ENCODE peak calls at places on chromosome 20, in six cellular contexts. L is SK-N-SH, N is tibial nerve, T is transverse colon, D is suprapubic skin, W is esophagus muscularis mucosa. E is an unnamed sample.

GRCh38 chr20:33765099-33765498 is 33.3 kb downstream of the ZNF341 start:
- DNase-seq in L (no peak), N (no peak), T (no peak), D (no peak), W (no peak), E (no peak)

GRCh38 chr20:41738584-41739193 is 120.5 kb upstream of the CHD6 start:
- DNase-seq in L (peak; percentile 64), N (peak; percentile 38), T (peak; percentile 35), D (no peak), W (peak; percentile 91), E (peak; percentile 58)

GRCh38 chr20:41076776-41077175 is 48.2 kb downstream of the TOP1 start:
- DNase-seq in L (no peak), N (no peak), T (no peak), D (no peak), W (no peak), E (no peak)

GRCh38 chr20:46962452-46963195 is 68.0 kb downstream of the EYA2 start:
- DNase-seq in L (no peak), N (no peak), T (no peak), D (no peak), W (no peak), E (no peak)

GRCh38 chr20:63822276-63822696 is 8.8 kb downstream of the ZBTB46 start:
- DNase-seq in L (no peak), N (no peak), T (no peak), D (no peak), W (no peak), E (no peak)

GRCh38 chr20:17504898-17505663 is 26.1 kb downstream of the BFSP1 start:
- DNase-seq in L (peak; percentile 59), N (peak; percentile 28), T (peak; percentile 65), D (peak; percentile 78), W (no peak), E (peak; percentile 47)

GRCh38 chr20:38092260-38092857 is 58.8 kb downstream of the RPRD1B start:
- DNase-seq in L (no peak), N (no peak), T (no peak), D (no peak), W (peak; percentile 45), E (no peak)

GRCh38 chr20:6882911-6883310 is 115.4 kb downstream of the BMP2 start:
- DNase-seq in L (no peak), N (no peak), T (no peak), D (no peak), W (no peak), E (no peak)

GRCh38 chr20:327946-328563 is 2.7 kb downstream of the SOX12 start:
- DNase-seq in L (no peak), N (no peak), T (no peak), D (no peak), W (no peak), E (no peak)

GRCh38 chr20:5078399-5078958 is 41.3 kb downstream of the PCNA start:
- DNase-seq in L (no peak), N (peak; percentile 50), T (peak; percentile 83), D (peak; percentile 72), W (no peak), E (peak; percentile 75)

GRCh38 chr20:43409041-43409913 is 48.4 kb upstream of the SRSF6 start:
- DNase-seq in L (peak; percentile 39), N (no peak), T (no peak), D (no peak), W (peak; percentile 39), E (no peak)

GRCh38 chr20:54869765-54870164 is 394.4 kb downstream of the DOK5 start:
- DNase-seq in L (no peak), N (no peak), T (no peak), D (no peak), W (no peak), E (no peak)

GRCh38 chr20:39532205-39532604 is 570.1 kb downstream of the DHX35 start:
- DNase-seq in L (no peak), N (no peak), T (peak; percentile 9), D (no peak), W (peak; percentile 50), E (no peak)

GRCh38 chr20:39042279-39043150 is 80.4 kb downstream of the DHX35 start:
- DNase-seq in L (no peak), N (no peak), T (no peak), D (no peak), W (no peak), E (no peak)

GRCh38 chr20:64268180-64268579 is 12.6 kb downstream of the PCMTD2 start:
- DNase-seq in L (no peak), N (no peak), T (no peak), D (no peak), W (no peak), E (no peak)

GRCh38 chr20:5002077-5002413 is 735 bp upstream of the SLC23A2 start:
- DNase-seq in L (peak; percentile 29), N (no peak), T (no peak), D (no peak), W (no peak), E (no peak)

GRCh38 chr20:52809003-52809402 is 163.2 kb upstream of the TSHZ2 start:
- DNase-seq in L (no peak), N (no peak), T (no peak), D (no peak), W (no peak), E (no peak)

GRCh38 chr20:38728911-38729642 is 4.8 kb downstream of the SLC32A1 start:
- DNase-seq in L (peak; percentile 56), N (no peak), T (no peak), D (no peak), W (no peak), E (no peak)

GRCh38 chr20:1357921-1358671 is 29.2 kb upstream of the SDCBP2 start:
- DNase-seq in L (no peak), N (no peak), T (no peak), D (no peak), W (peak; percentile 47), E (no peak)

GRCh38 chr20:16864069-16864468 is 115.9 kb downstream of the OTOR start:
- DNase-seq in L (no peak), N (no peak), T (no peak), D (no peak), W (no peak), E (no peak)

GRCh38 chr20:38342196-38342595 is 4.1 kb upstream of the LBP start:
- DNase-seq in L (no peak), N (no peak), T (no peak), D (no peak), W (no peak), E (no peak)

GRCh38 chr20:4563534-4563933 is 158.2 kb upstream of the PRND start:
- DNase-seq in L (no peak), N (no peak), T (no peak), D (no peak), W (peak; percentile 50), E (no peak)

GRCh38 chr20:4817230-4817671 is 95.5 kb downstream of the PRND start:
- DNase-seq in L (no peak), N (no peak), T (no peak), D (no peak), W (no peak), E (no peak)

GRCh38 chr20:20411382-20411781 is 43.5 kb downstream of the INSM1 start:
- DNase-seq in L (no peak), N (no peak), T (no peak), D (no peak), W (no peak), E (no peak)

GRCh38 chr20:56328861-56329260 is 29.9 kb upstream of the FAM210B start:
- DNase-seq in L (no peak), N (no peak), T (no peak), D (no peak), W (no peak), E (no peak)

GRCh38 chr20:3560162-3560561 is 89.3 kb downstream of the ATRN start:
- DNase-seq in L (no peak), N (no peak), T (no peak), D (no peak), W (no peak), E (no peak)

GRCh38 chr20:53582574-53583351 is 10.9 kb downstream of the ZNF217 start:
- DNase-seq in L (peak; percentile 57), N (no peak), T (no peak), D (peak; percentile 63), W (no peak), E (peak; percentile 26)

GRCh38 chr20:62652051-62652893 is 10.0 kb downstream of the SLCO4A1 start:
- DNase-seq in L (peak; percentile 70), N (peak; percentile 97), T (peak; percentile 94), D (peak; percentile 96), W (peak; percentile 98), E (peak; percentile 93)
- TF ChIP-seq EP300 in L (no peak), N (peak; percentile 100), T (peak; percentile 96), D (peak; percentile 72), W (peak; percentile 90), E (peak; percentile 89)

GRCh38 chr20:35468671-35469334 is 13.4 kb downstream of the CEP250 start:
- DNase-seq in L (no peak), N (no peak), T (no peak), D (no peak), W (no peak), E (no peak)
- TF ChIP-seq EP300 in L (no peak), N (no peak), T (no peak), D (no peak), W (no peak), E (no peak)

DNA sequence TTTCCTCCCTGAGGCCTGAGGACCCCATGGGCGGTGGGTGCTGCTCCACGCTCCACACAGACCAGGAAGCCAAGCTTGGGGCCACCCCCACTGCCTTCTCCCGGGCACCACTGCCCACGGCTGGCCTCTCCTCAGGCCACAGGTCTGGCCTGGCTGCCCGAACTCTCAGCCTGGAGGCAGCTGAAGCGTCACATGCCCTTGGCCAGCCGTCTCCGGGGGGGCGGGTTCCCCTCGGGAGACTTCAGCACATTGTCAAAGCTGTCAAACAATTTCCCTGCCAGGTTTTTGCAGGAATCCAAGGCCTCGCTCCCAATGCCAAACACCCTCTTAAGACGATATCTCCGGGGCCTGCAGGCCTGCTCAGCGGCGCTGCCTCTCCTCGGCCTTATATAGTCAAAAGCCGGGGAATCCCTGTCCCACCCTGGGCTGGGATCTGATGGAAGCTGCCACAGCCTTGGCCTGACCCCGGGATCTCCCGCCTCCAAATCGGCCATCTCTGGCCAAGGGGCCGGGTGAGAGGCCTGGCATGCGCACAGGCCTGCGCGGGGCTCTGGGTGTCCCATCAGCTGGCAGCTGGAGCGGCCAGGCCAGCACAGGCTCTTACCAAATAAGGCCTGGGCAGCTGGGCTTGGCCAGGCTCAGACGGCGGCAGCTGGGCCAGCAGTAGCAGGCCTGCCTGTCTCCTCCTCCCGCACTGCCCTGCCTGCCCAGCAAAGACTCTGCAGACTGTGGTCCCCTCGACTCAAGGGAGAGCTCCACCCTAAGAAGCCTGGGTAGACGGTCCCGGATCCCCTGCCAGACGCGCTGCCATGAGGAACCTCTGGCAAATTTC is 49.7 kb downstream of the RBM38 start:
- DNase-seq in L (peak; percentile 88), N (peak; percentile 22), T (peak; percentile 58), D (peak; percentile 82), W (peak; percentile 94), E (peak; percentile 81)
- TF ChIP-seq EP300 in L (no peak), N (peak; percentile 53), T (peak; percentile 71), D (peak; percentile 37), W (peak; percentile 75), E (peak; percentile 72)

GRCh38 chr20:35466856-35467255 is 11.5 kb downstream of the CEP250 start:
- DNase-seq in L (no peak), N (no peak), T (no peak), D (no peak), W (no peak), E (no peak)

GRCh38 chr20:35463455-35464300 is 8.3 kb downstream of the CEP250 start:
- DNase-seq in L (peak; percentile 65), N (peak; percentile 88), T (peak; percentile 57), D (no peak), W (no peak), E (peak; percentile 58)

GRCh38 chr20:35472209-35472608 is 16.8 kb downstream of the CEP250 start:
- DNase-seq in L (no peak), N (no peak), T (no peak), D (no peak), W (no peak), E (no peak)

GRCh38 chr20:35465976-35466375 is 10.6 kb downstream of the CEP250 start:
- DNase-seq in L (no peak), N (peak; percentile 36), T (no peak), D (no peak), W (no peak), E (no peak)

GRCh38 chr20:35467339-35468224 is 12.2 kb downstream of the CEP250 start:
- DNase-seq in L (no peak), N (no peak), T (no peak), D (no peak), W (no peak), E (no peak)
- TF ChIP-seq EP300 in L (no peak), N (peak; percentile 13), T (no peak), D (no peak), W (no peak), E (no peak)